ENCODE peak calls at places on chromosomes 3 and 15, in four cellular contexts. E is IMR-90, K is lower lobe of right lung, S is endothelial cell of umbilical vein. F is an unnamed sample. For H3K27me3, the result is how much of the 10 kb centered on the place peaks cover.

GRCh38 chr3:151962891-151963290 is 89.4 kb downstream of the SUCNR1 start:
- DNase-seq in E (no peak), K (no peak), S (no peak), F (no peak)

GRCh38 chr15:73078722-73079121 is 26.5 kb downstream of the NEO1 start:
- DNase-seq in E (peak), K (no peak), S (no peak), F (no peak)

GRCh38 chr3:97736928-97737327 is 27.6 kb upstream of the ARL6 start:
- DNase-seq in E (no peak), K (no peak), S (peak), F (no peak)

GRCh38 chr15:31955734-31956133 is 74.6 kb upstream of the CHRNA7 start:
- DNase-seq in E (no peak), K (no peak), S (no peak), F (no peak)

GRCh38 chr3:178517665-178518366 is 18.4 kb upstream of the KCNMB2 start:
- DNase-seq in E (no peak), K (no peak), S (no peak), F (no peak)

GRCh38 chr15:23065836-23066235 is 26.5 kb upstream of the TUBGCP5 start:
- DNase-seq in E (no peak), K (no peak), S (no peak), F (no peak)

GRCh38 chr3:12541625-12542024 is 3.7 kb downstream of the MKRN2OS start:
- DNase-seq in E (no peak), K (no peak), S (no peak), F (peak)

GRCh38 chr3:152540120-152540519 is 271.4 kb downstream of the MBNL1 start:
- DNase-seq in E (no peak), K (no peak), S (no peak), F (no peak)

GRCh38 chr15:70851889-70852288 is 2.1 kb downstream of the LARP6 start:
- DNase-seq in E (no peak), K (no peak), S (no peak), F (no peak)

GRCh38 chr3:149701206-149701976 is 43.6 kb upstream of the WWTR1 start:
- DNase-seq in E (no peak), K (no peak), S (no peak), F (no peak)

GRCh38 chr3:149703474-149703873 is 45.6 kb upstream of the WWTR1 start:
- DNase-seq in E (peak), K (no peak), S (no peak), F (no peak)

GRCh38 chr3:149705416-149705815 is 46.9 kb downstream of the COMMD2 start:
- DNase-seq in E (no peak), K (no peak), S (no peak), F (no peak)

GRCh38 chr3:149702691-149703426 is 45.0 kb upstream of the WWTR1 start:
- DNase-seq in E (peak), K (no peak), S (no peak), F (no peak)

GRCh38 chr3:149701977-149702350 is 44.1 kb upstream of the WWTR1 start:
- DNase-seq in E (no peak), K (no peak), S (no peak), F (no peak)
- H3K4me3 ChIP-seq in E (no peak), K (no peak), S (no peak), F (no peak)

DNA sequence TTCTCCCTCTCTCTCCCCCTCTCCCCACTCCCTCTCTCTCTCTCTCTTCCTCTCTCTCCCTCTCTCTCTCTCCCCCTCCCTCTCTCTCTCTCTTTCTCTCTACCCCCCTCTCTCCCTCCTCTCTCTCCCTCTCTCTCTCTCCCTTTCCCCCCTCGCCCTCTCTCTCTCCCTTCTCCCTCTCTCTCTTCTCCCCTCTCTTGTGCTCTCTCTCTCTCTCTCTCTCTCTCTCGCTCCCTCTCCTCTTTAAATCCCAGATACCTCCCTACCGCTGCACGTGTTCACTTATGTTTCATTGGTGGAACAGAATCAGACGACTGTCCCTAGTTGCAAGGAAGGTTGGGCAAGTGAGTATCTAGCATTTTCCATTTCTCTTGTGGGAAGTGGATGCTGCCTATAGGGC is 166.5 kb downstream of the EBLN2 start:
- DNase-seq in E (no peak), K (no peak), S (no peak), F (no peak)
- H3K27me3 ChIP-seq in E (under half), K (under half), S (under half), F (under half)

GRCh38 chr3:27219127-27219860 is 149.9 kb downstream of the NEK10 start:
- DNase-seq in E (peak), K (no peak), S (peak), F (no peak)
- H3K4me3 ChIP-seq in E (no peak), K (no peak), S (no peak), F (no peak)

GRCh38 chr15:36888018-36888992 is 212.0 kb downstream of the MEIS2 start:
- DNase-seq in E (no peak), K (no peak), S (no peak), F (peak)
- H3K27me3 ChIP-seq in E (under half), K (half or more), S (half or more), F (half or more)

GRCh38 chr3:46934508-46935167 is 41.9 kb downstream of the CCDC12 start:
- DNase-seq in E (no peak), K (peak), S (peak), F (no peak)

GRCh38 chr3:46934067-46934466 is 42.5 kb downstream of the CCDC12 start:
- DNase-seq in E (no peak), K (peak), S (no peak), F (no peak)

GRCh38 chr3:46932455-46933225 is 43.9 kb downstream of the CCDC12 start:
- DNase-seq in E (no peak), K (peak), S (no peak), F (no peak)

GRCh38 chr3:46931631-46932441 is 44.7 kb downstream of the CCDC12 start:
- DNase-seq in E (peak), K (peak), S (peak), F (no peak)

GRCh38 chr3:46933261-46933660 is 43.3 kb downstream of the CCDC12 start:
- DNase-seq in E (no peak), K (peak), S (no peak), F (no peak)
- H3K4me3 ChIP-seq in E (no peak), K (no peak), S (no peak), F (no peak)

GRCh38 chr3:181721369-181721768 is 9.6 kb downstream of the SOX2 start:
- DNase-seq in E (no peak), K (no peak), S (no peak), F (no peak)
- H3K27me3 ChIP-seq in E (half or more), K (half or more), S (under half), F (under half)

DNA sequence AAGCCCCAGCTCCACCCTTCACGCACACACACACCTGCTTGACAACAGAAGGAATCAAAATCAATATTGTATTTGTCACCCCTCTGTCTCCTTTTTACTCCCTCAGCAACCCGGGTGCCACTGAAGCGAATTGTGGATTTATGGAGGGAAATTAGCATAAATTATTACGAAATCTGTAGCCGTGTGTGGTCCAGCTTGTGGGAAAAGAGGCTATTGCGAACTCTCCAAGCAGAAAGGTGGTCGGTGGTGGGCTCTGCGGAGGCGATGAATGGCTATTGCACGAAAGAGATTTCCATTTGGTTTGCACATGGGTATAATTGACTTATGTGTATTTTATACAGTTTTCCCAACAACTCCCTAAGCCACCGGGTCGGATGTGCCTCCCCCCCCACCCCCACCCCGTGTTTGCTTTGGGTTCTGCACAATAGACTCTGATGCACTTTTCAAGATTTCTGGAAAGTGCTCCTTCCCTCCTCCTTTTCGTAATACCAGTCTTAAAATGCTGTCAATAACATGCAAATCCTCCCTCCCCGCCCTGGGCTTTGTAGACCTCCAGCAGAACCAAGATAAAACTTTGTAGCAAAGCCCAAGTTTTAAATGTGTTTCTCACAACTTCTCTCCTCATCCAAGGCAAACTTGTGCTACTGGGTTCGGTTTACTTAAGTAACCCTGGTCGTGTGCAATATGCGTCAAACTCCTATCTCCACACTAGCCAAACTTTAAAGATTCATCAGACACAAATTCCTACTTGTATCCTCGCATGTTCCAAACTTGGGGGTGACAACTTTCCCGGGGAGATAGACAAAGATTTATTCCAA is 3.1 kb upstream of the FOXB1 start:
- DNase-seq in E (no peak), K (no peak), S (no peak), F (peak)
- H3K4me3 ChIP-seq in E (no peak), K (no peak), S (no peak), F (peak)

DNA sequence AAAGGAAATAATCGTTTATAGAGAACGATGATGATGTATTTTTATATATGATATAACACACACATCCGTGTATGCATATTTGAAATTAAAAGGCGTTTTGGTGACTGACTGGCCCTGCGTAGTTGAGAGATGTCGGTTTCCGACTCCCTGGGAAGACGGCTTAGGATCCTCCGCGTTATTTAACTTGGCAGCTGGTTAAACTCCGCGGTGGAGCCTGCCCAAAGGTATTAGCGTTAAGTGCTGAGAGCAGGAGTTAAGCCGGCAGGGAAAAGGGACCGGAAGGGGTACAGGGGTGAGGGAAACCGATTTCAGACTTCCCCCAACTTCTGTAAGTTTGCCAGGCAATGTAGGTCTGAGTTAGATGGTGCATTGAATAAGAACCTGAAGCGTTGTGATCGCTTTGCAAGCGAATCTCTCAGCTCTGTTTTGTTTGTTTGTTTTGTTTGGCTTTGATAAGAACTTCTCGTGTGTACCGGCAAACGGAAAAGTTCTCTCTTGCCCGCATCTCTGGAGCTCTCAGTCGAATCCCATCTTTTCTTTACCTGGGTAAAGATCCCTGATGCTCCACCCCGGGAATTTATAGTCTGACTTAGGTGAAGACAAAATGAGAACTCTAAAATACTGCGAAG is 6.0 kb upstream of the FEZF2 start:
- DNase-seq in E (no peak), K (no peak), S (no peak), F (peak)
- H3K27me3 ChIP-seq in E (half or more), K (half or more), S (half or more), F (half or more)

GRCh38 chr3:71532639-71533395 is 50.7 kb downstream of the FOXP1 start:
- DNase-seq in E (peak), K (no peak), S (peak), F (no peak)
- H3K4me3 ChIP-seq in E (no peak), K (no peak), S (no peak), F (no peak)

F was measured in H7.